ENCODE peak calls at places on chromosomes 3 and 15, in six cellular contexts. S, Y, Z, A, H and B are unnamed samples. For H3K4me1, the result is how much of the 10 kb centered on the place peaks cover.

GRCh38 chr15:57138260-57138895 is 219.9 kb downstream of the TCF12 start:
- DNase-seq in S (peak), Y (peak), Z (peak), A (no peak), H (peak), B (peak)

GRCh38 chr15:22979069-22979698 is 984 bp downstream of the CYFIP1 start:
- DNase-seq in S (peak), Y (peak), Z (no peak), A (peak), H (peak), B (peak)

GRCh38 chr15:44081223-44082013 is 113.7 kb downstream of the FRMD5 start:
- DNase-seq in S (no peak), Y (no peak), Z (no peak), A (no peak), H (no peak), B (no peak)

GRCh38 chr3:94928921-94929320 is 866.1 kb downstream of the NSUN3 start:
- DNase-seq in S (no peak), Y (no peak), Z (no peak), A (no peak), H (peak), B (no peak)

GRCh38 chr3:71785594-71786472 is 885 bp upstream of the PROK2 start:
- DNase-seq in S (no peak), Y (no peak), Z (no peak), A (no peak), H (no peak), B (no peak)

GRCh38 chr3:96657710-96658109 is 156.7 kb upstream of the EPHA6 start:
- DNase-seq in S (no peak), Y (no peak), Z (no peak), A (no peak), H (no peak), B (no peak)

GRCh38 chr15:72503147-72503546 is 29.0 kb downstream of the ARIH1 start:
- DNase-seq in S (no peak), Y (no peak), Z (no peak), A (no peak), H (no peak), B (no peak)

GRCh38 chr3:72696815-72697214 is 151.4 kb downstream of the SHQ1 start:
- DNase-seq in S (no peak), Y (no peak), Z (no peak), A (no peak), H (no peak), B (no peak)

GRCh38 chr3:168616901-168617300 is 521.2 kb upstream of the GOLIM4 start:
- DNase-seq in S (no peak), Y (no peak), Z (no peak), A (no peak), H (no peak), B (no peak)

GRCh38 chr3:16534914-16535301 is 21.4 kb upstream of the RFTN1 start:
- DNase-seq in S (peak), Y (no peak), Z (no peak), A (no peak), H (no peak), B (no peak)

DNA sequence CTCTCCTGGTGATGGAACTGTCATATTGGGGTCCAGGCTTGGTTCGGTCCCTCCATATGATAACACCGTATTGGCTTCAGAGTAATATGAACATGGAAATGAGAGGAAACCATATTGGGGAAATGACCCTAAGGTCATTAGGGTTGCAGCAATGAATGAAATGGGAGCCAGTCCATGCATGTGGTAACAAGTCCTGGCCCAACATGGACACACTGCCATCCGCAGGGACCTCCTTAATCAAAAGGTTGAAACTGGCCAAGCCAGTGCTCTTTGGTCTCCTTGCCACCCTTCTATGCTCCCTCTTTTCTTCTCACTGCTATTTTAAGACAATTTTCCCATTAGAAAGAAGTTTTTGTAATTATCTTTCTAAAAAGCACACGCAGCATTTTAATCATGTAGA is 8.3 kb downstream of the SHC4 start:
- DNase-seq in S (no peak), Y (no peak), Z (no peak), A (no peak), H (no peak), B (no peak)
- H3K27ac ChIP-seq in S (no peak), Y (no peak), Z (no peak), A (no peak), H (no peak), B (no peak)

GRCh38 chr3:124861041-124861440 is 26.1 kb downstream of the ITGB5 start:
- DNase-seq in S (no peak), Y (no peak), Z (no peak), A (no peak), H (no peak), B (no peak)

GRCh38 chr3:124862006-124862405 is 25.2 kb downstream of the ITGB5 start:
- DNase-seq in S (no peak), Y (no peak), Z (no peak), A (no peak), H (no peak), B (no peak)

GRCh38 chr3:124859025-124859424 is 28.1 kb downstream of the ITGB5 start:
- DNase-seq in S (no peak), Y (no peak), Z (no peak), A (no peak), H (no peak), B (peak)

GRCh38 chr3:124858275-124858674 is 28.9 kb downstream of the ITGB5 start:
- DNase-seq in S (peak), Y (no peak), Z (no peak), A (no peak), H (no peak), B (no peak)

GRCh38 chr3:124860599-124860998 is 26.6 kb downstream of the ITGB5 start:
- DNase-seq in S (no peak), Y (peak), Z (no peak), A (no peak), H (peak), B (peak)
- H3K4me1 ChIP-seq in S (under half), Y (under half), Z (under half), A (under half), H (under half), B (under half)

GRCh38 chr15:48533982-48534381 is 111.5 kb downstream of the FBN1 start:
- DNase-seq in S (peak), Y (no peak), Z (no peak), A (no peak), H (no peak), B (no peak)

GRCh38 chr15:48536681-48537091 is 108.8 kb downstream of the FBN1 start:
- DNase-seq in S (peak), Y (no peak), Z (no peak), A (no peak), H (no peak), B (no peak)

GRCh38 chr15:48541659-48542334 is 103.7 kb downstream of the FBN1 start:
- DNase-seq in S (peak), Y (no peak), Z (no peak), A (no peak), H (peak), B (no peak)

GRCh38 chr15:48538941-48539340 is 106.6 kb downstream of the FBN1 start:
- DNase-seq in S (no peak), Y (no peak), Z (no peak), A (no peak), H (no peak), B (no peak)

DNA sequence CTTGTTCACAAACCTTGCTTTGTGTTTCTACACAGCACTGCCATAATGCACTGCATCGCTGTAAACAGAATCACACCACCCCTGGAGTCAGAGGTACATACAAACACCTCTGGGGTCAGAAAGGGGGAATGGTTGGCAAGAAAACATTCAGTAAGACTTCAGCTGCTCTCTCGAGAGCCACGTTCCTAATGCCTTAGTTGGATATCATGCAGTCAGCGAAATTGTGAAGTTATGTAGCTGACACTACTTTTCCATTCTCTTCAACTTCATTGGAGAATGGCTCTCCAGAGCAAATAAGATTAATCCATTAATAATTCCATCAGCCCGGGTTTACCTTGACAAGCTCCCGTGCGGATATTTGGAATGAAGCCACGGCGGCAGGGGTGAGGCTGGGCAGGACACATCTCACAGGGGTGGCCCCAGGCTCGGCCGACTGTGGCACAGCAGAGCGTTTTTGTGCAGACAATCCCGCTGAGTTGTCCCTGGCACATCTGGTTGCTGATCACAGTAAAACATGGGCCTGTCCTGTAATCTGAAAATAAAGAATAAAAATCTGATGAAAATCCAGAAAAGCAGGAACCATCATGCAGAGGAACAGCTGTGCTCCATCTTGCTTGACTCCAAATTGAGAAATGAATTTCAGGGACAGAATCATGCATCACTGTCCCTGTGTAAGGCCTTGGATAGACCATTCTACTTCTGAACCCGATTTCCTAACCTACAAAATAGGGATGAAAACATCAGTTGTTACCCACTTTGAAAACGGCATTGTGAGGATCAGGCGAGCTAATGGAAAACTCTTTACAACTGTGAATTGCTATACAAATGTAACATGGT is 108.0 kb downstream of the FBN1 start:
- DNase-seq in S (peak), Y (no peak), Z (no peak), A (no peak), H (no peak), B (peak)
- H3K4me3 ChIP-seq in S (no peak), Y (no peak), Z (no peak), A (no peak), H (no peak), B (no peak)

GRCh38 chr3:154122912-154123559 is 1.8 kb downstream of the ARHGEF26 start:
- DNase-seq in S (peak), Y (no peak), Z (no peak), A (no peak), H (peak), B (no peak)
- H3K27ac ChIP-seq in S (peak), Y (peak), Z (no peak), A (no peak), H (no peak), B (peak)

GRCh38 chr3:66910721-66911120 is 87.4 kb upstream of the KBTBD8 start:
- DNase-seq in S (no peak), Y (no peak), Z (no peak), A (no peak), H (no peak), B (no peak)
- H3K4me1 ChIP-seq in S (under half), Y (under half), Z (under half), A (under half), H (under half), B (under half)